ENCODE peak calls at places on chromosome 17, in eight cellular contexts. Q is iPS-NIHi11; C is EH; B is adrenal gland; A is progenitor cell of endocrine pancreas; I is adipocyte; J is NCI-H187 treated with DMSO at 0.1 percent for 48 hours; F is naive thymus-derived CD8-positive, alpha-beta T cell. D is an unnamed sample.

GRCh38 chr17:66522591-66523272 is 220.3 kb downstream of the PRKCA start:
- DNase-seq in Q (no peak), C (peak; percentile 50), B (no peak), A (no peak), I (peak; percentile 41), J (no peak), F (no peak), D (no peak)

GRCh38 chr17:10135539-10136257 is 62.7 kb downstream of the GAS7 start:
- DNase-seq in Q (no peak), C (peak; percentile 89), B (peak; percentile 81), A (no peak), I (peak; percentile 54), J (no peak), F (no peak), D (no peak)

GRCh38 chr17:7445011-7445927 is at the start of gene CHRNB1:
- DNase-seq in Q (peak; percentile 91), C (peak; percentile 52), B (peak; percentile 95), A (peak; percentile 73), I (peak; percentile 48), J (no peak), F (peak; percentile 17), D (peak; percentile 95)

GRCh38 chr17:17030515-17031211 is 11.6 kb upstream of the MPRIP start:
- DNase-seq in Q (no peak), C (no peak), B (no peak), A (no peak), I (no peak), J (no peak), F (no peak), D (no peak)

GRCh38 chr17:82158825-82159224 is 53.8 kb downstream of the CCDC57 start:
- DNase-seq in Q (no peak), C (no peak), B (no peak), A (no peak), I (no peak), J (no peak), F (no peak), D (no peak)

GRCh38 chr17:72710834-72711233 is 381.7 kb downstream of the SLC39A11 start:
- DNase-seq in Q (no peak), C (peak; percentile 58), B (no peak), A (no peak), I (peak; percentile 31), J (no peak), F (no peak), D (no peak)

GRCh38 chr17:4850236-4850635 is 17.1 kb downstream of the MINK1 start:
- DNase-seq in Q (no peak), C (no peak), B (no peak), A (no peak), I (no peak), J (no peak), F (no peak), D (no peak)

GRCh38 chr17:11996722-11997146 is 541 bp downstream of the ZNF18 start:
- DNase-seq in Q (no peak), C (no peak), B (peak; percentile 79), A (no peak), I (peak; percentile 66), J (no peak), F (peak; percentile 38), D (no peak)

GRCh38 chr17:70658324-70658723 is 489.0 kb downstream of the KCNJ2 start:
- DNase-seq in Q (peak; percentile 18), C (no peak), B (no peak), A (no peak), I (no peak), J (no peak), F (no peak), D (no peak)

GRCh38 chr17:77400445-77400870 is 259.7 kb downstream of the SEC14L1 start:
- DNase-seq in Q (peak; percentile 62), C (no peak), B (no peak), A (no peak), I (no peak), J (no peak), F (peak; percentile 57), D (no peak)

GRCh38 chr17:70080541-70081347 is 5.7 kb downstream of the KCNJ16 start:
- DNase-seq in Q (no peak), C (peak; percentile 6), B (no peak), A (no peak), I (peak; percentile 72), J (no peak), F (no peak), D (no peak)

GRCh38 chr17:7045492-7046126 is 1.7 kb upstream of the SLC16A11 start:
- DNase-seq in Q (no peak), C (peak; percentile 75), B (no peak), A (no peak), I (peak; percentile 89), J (no peak), F (peak; percentile 31), D (no peak)

GRCh38 chr17:59840908-59841666 is 51.7 kb downstream of the TUBD1 start:
- DNase-seq in Q (no peak), C (peak; percentile 64), B (peak; percentile 41), A (no peak), I (no peak), J (no peak), F (no peak), D (no peak)

GRCh38 chr17:20896153-20896649 is 146.6 kb downstream of the USP22 start:
- DNase-seq in Q (peak; percentile 3), C (peak; percentile 10), B (no peak), A (no peak), I (no peak), J (no peak), F (peak; percentile 10), D (peak; percentile 62)

GRCh38 chr17:12041316-12041715 is 20.6 kb downstream of the MAP2K4 start:
- DNase-seq in Q (no peak), C (peak; percentile 84), B (no peak), A (no peak), I (peak; percentile 78), J (no peak), F (no peak), D (no peak)

GRCh38 chr17:2701161-2701995 is 10.2 kb downstream of the CLUH start:
- DNase-seq in Q (peak; percentile 8), C (no peak), B (peak; percentile 57), A (no peak), I (no peak), J (no peak), F (no peak), D (peak; percentile 57)

GRCh38 chr17:79849953-79850352 is 10.7 kb upstream of the CBX4 start:
- DNase-seq in Q (no peak), C (no peak), B (no peak), A (no peak), I (no peak), J (no peak), F (no peak), D (no peak)

GRCh38 chr17:7223375-7223774 is 3.6 kb downstream of the ACADVL start:
- DNase-seq in Q (no peak), C (no peak), B (no peak), A (no peak), I (no peak), J (no peak), F (no peak), D (no peak)

GRCh38 chr17:7290166-7290565 is 4.3 kb downstream of the YBX2 start:
- DNase-seq in Q (no peak), C (no peak), B (no peak), A (no peak), I (no peak), J (no peak), F (no peak), D (no peak)

GRCh38 chr17:35244345-35245195 is 1.7 kb downstream of the SLFN5 start:
- DNase-seq in Q (peak; percentile 21), C (peak; percentile 97), B (peak; percentile 81), A (no peak), I (peak; percentile 91), J (no peak), F (peak; percentile 76), D (peak; percentile 90)

GRCh38 chr17:37489197-37490001 is at the start of gene DUSP14:
- DNase-seq in Q (peak; percentile 95), C (peak; percentile 85), B (peak; percentile 85), A (peak; percentile 84), I (peak; percentile 94), J (peak; percentile 16), F (peak; percentile 80), D (peak; percentile 94)

GRCh38 chr17:44971776-44972483 is 3.8 kb upstream of the C1QL1 start:
- DNase-seq in Q (no peak), C (peak; percentile 53), B (no peak), A (no peak), I (peak; percentile 12), J (no peak), F (no peak), D (no peak)

GRCh38 chr17:66636111-66636510 is 198.8 kb upstream of the CACNG5 start:
- DNase-seq in Q (no peak), C (peak; percentile 61), B (no peak), A (no peak), I (no peak), J (no peak), F (no peak), D (no peak)

GRCh38 chr17:39801055-39801454 is 63.1 kb downstream of the IKZF3 start:
- DNase-seq in Q (no peak), C (no peak), B (no peak), A (no peak), I (no peak), J (no peak), F (no peak), D (no peak)

GRCh38 chr17:80061421-80061820 is 25.0 kb downstream of the CCDC40 start:
- DNase-seq in Q (no peak), C (no peak), B (no peak), A (no peak), I (no peak), J (no peak), F (no peak), D (no peak)

GRCh38 chr17:54426287-54426886 is 474.3 kb upstream of the TOM1L1 start:
- DNase-seq in Q (peak; percentile 27), C (no peak), B (no peak), A (no peak), I (no peak), J (no peak), F (no peak), D (no peak)